ENCODE peak calls at places on chromosome 18, in seven cellular contexts. O is CD8-positive, alpha-beta T cell; P is brain microvascular endothelial cell; Z is CD4-positive, CD25-positive, alpha-beta regulatory T cell; J is left ventricle myocardium inferior; N is MM.1S; Q is K562. E is an unnamed sample. For H3K36me3, the result is how much of the 10 kb centered on the place peaks cover.

GRCh38 chr18:36281941-36282340 is 15.6 kb upstream of the FHOD3 start:
- DNase-seq in J (no peak), N (no peak), P (no peak), Q (no peak), O (no peak), Z (no peak), E (no peak)

GRCh38 chr18:63138469-63139340 is 180.9 kb downstream of the BCL2 start:
- DNase-seq in J (no peak), P (no peak), O (no peak), Q (no peak), N (peak), Z (no peak), E (no peak)

GRCh38 chr18:41391616-41392610 is 563.1 kb upstream of the PIK3C3 start:
- DNase-seq in Z (peak), Q (peak), P (peak), O (no peak), J (no peak), N (peak), E (no peak)

GRCh38 chr18:33440011-33440383 is 524 bp downstream of the CCDC178 start:
- DNase-seq in Z (no peak), P (peak), N (no peak), Q (peak), J (peak), O (no peak), E (no peak)

GRCh38 chr18:71237636-71238035 is 948.8 kb downstream of the SOCS6 start:
- DNase-seq in Q (no peak), O (no peak), Z (no peak), J (no peak), N (no peak), P (no peak), E (no peak)

GRCh38 chr18:58846325-58846724 is 18.4 kb upstream of the ZNF532 start:
- DNase-seq in J (no peak), Q (no peak), P (no peak), N (no peak), O (no peak), Z (no peak), E (no peak)

GRCh38 chr18:70331456-70332097 is 42.7 kb downstream of the SOCS6 start:
- DNase-seq in Z (no peak), P (no peak), Q (no peak), J (no peak), N (no peak), O (no peak), E (no peak)

GRCh38 chr18:63265322-63265721 is 54.2 kb downstream of the BCL2 start:
- DNase-seq in N (no peak), J (no peak), Q (no peak), P (no peak), Z (no peak), O (no peak), E (no peak)

GRCh38 chr18:14124689-14125088 is 7.5 kb downstream of the ZNF519 start:
- DNase-seq in O (no peak), P (no peak), J (no peak), N (no peak), Q (no peak), Z (no peak), E (no peak)

GRCh38 chr18:48609820-48610815 is 71.3 kb downstream of the CTIF start:
- DNase-seq in J (no peak), N (no peak), Q (no peak), Z (no peak), P (no peak), O (no peak), E (no peak)

GRCh38 chr18:70387018-70387417 is 98.2 kb downstream of the SOCS6 start:
- DNase-seq in N (no peak), P (no peak), Q (no peak), O (no peak), J (no peak), Z (no peak), E (no peak)

GRCh38 chr18:62457830-62458229 is 65.0 kb upstream of the ZCCHC2 start:
- DNase-seq in P (no peak), J (no peak), Q (no peak), Z (no peak), N (no peak), O (no peak), E (no peak)

GRCh38 chr18:4293337-4293736 is 161.8 kb downstream of the DLGAP1 start:
- DNase-seq in Q (no peak), O (no peak), J (no peak), P (no peak), N (no peak), Z (no peak), E (no peak)

GRCh38 chr18:13269599-13270011 is 51.0 kb downstream of the LDLRAD4 start:
- DNase-seq in P (no peak), Q (no peak), Z (no peak), O (no peak), J (peak), N (no peak), E (no peak)

GRCh38 chr18:58325521-58325908 is 281.5 kb downstream of the NEDD4L start:
- DNase-seq in P (no peak), Z (no peak), J (no peak), N (no peak), O (no peak), Q (no peak), E (no peak)

GRCh38 chr18:25725461-25725860 is 365.0 kb downstream of the SS18 start:
- DNase-seq in P (no peak), J (no peak), N (no peak), Z (no peak), Q (no peak), O (no peak), E (no peak)

GRCh38 chr18:48161911-48162698 is 231.6 kb upstream of the SMAD2 start:
- DNase-seq in O (no peak), P (no peak), Z (peak), N (no peak), Q (no peak), J (no peak), E (no peak)

GRCh38 chr18:13300029-13300428 is 81.5 kb downstream of the LDLRAD4 start:
- DNase-seq in Z (no peak), J (no peak), O (no peak), N (no peak), P (no peak), Q (no peak), E (no peak)

GRCh38 chr18:48818329-48819254 is 132.2 kb downstream of the SMAD7 start:
- DNase-seq in N (no peak), J (peak), Z (no peak), Q (no peak), P (no peak), O (no peak), E (no peak)

GRCh38 chr18:1094408-1094807 is 189.7 kb downstream of the ADCYAP1 start:
- DNase-seq in N (no peak), J (no peak), Z (no peak), O (no peak), Q (no peak), P (peak), E (no peak)

GRCh38 chr18:57397440-57397839 is 37.7 kb upstream of the ONECUT2 start:
- DNase-seq in J (no peak), O (no peak), N (no peak), Z (no peak), Q (no peak), P (peak), E (no peak)

GRCh38 chr18:55588001-55588875 is at the start of gene TCF4:
- DNase-seq in O (no peak), P (peak), N (peak), Z (peak), J (peak), Q (peak), E (peak)

GRCh38 chr18:40949138-40949949 is 1005.7 kb upstream of the PIK3C3 start:
- DNase-seq in Q (no peak), J (no peak), O (no peak), N (no peak), Z (no peak), P (no peak), E (no peak)

GRCh38 chr18:7084766-7085080 is 32.9 kb downstream of the LAMA1 start:
- DNase-seq in Q (no peak), Z (no peak), N (no peak), J (no peak), P (peak), O (no peak), E (no peak)

GRCh38 chr18:60070631-60071030 is 170.8 kb downstream of the PMAIP1 start:
- DNase-seq in P (no peak), Q (no peak), O (no peak), J (no peak), Z (no peak), N (no peak), E (no peak)

GRCh38 chr18:41524674-41525470 is 430.2 kb upstream of the PIK3C3 start:
- DNase-seq in Z (no peak), P (no peak), J (no peak), N (no peak), Q (no peak), O (no peak), E (no peak)

GRCh38 chr18:56469582-56469981 is 168.8 kb downstream of the TXNL1 start:
- DNase-seq in N (no peak), O (no peak), P (no peak), Q (no peak), Z (no peak), J (no peak), E (no peak)

GRCh38 chr18:59265246-59266018 is 7.8 kb downstream of the RAX start:
- DNase-seq in N (no peak), J (no peak), O (no peak), Z (peak), Q (peak), P (no peak), E (no peak)

GRCh38 chr18:13813271-13813849 is 10.6 kb upstream of the MC5R start:
- DNase-seq in Q (peak), P (peak), O (peak), J (peak), N (peak), Z (peak), E (peak)

GRCh38 chr18:45161850-45162249 is 453.4 kb upstream of the SLC14A2 start:
- DNase-seq in N (peak), O (no peak), J (no peak), P (no peak), Q (no peak), Z (no peak), E (no peak)

GRCh38 chr18:28781616-28782362 is 604.9 kb upstream of the CDH2 start:
- DNase-seq in J (no peak), Z (peak), O (no peak), Q (no peak), N (no peak), P (no peak), E (no peak)
- H3K27ac ChIP-seq in J (no peak), Z (no peak), O (no peak), Q (no peak), N (no peak), P (no peak), E (no peak)

GRCh38 chr18:8786766-8787670 is 81.7 kb downstream of the MTCL1 start:
- DNase-seq in Z (no peak), J (no peak), Q (no peak), O (no peak), P (no peak), N (no peak), E (no peak)

GRCh38 chr18:8785855-8786765 is 80.8 kb downstream of the MTCL1 start:
- DNase-seq in Q (no peak), P (no peak), J (no peak), O (no peak), Z (no peak), N (no peak), E (no peak)

GRCh38 chr18:8788503-8789429 is 83.4 kb downstream of the MTCL1 start:
- DNase-seq in J (no peak), Z (no peak), Q (no peak), P (no peak), N (no peak), O (no peak), E (no peak)

GRCh38 chr18:8785261-8785660 is 79.9 kb downstream of the MTCL1 start:
- DNase-seq in J (no peak), Z (no peak), O (no peak), N (no peak), Q (no peak), P (no peak), E (no peak)

GRCh38 chr18:8787764-8788163 is 82.4 kb downstream of the MTCL1 start:
- DNase-seq in O (no peak), Z (no peak), N (no peak), P (no peak), Q (no peak), J (no peak), E (no peak)
- H3K36me3 ChIP-seq in O (under half), Z (under half), N (under half), P (under half), Q (under half), J (under half), E (under half)

GRCh38 chr18:75840131-75840530 is 412.6 kb upstream of the SMIM21 start:
- DNase-seq in Q (no peak), J (no peak), N (no peak), O (no peak), Z (no peak), P (no peak), E (no peak)

GRCh38 chr18:75839041-75839440 is 411.5 kb upstream of the SMIM21 start:
- DNase-seq in J (no peak), Z (no peak), O (no peak), P (no peak), Q (no peak), N (no peak), E (no peak)

GRCh38 chr18:75837316-75837715 is 409.8 kb upstream of the SMIM21 start:
- DNase-seq in P (no peak), Q (no peak), J (no peak), N (no peak), Z (no peak), O (no peak), E (no peak)

GRCh38 chr18:75831960-75832359 is 404.5 kb upstream of the SMIM21 start:
- DNase-seq in O (no peak), Z (no peak), Q (no peak), J (no peak), N (no peak), P (no peak), E (no peak)

GRCh38 chr18:75836516-75836915 is 409.0 kb upstream of the SMIM21 start:
- DNase-seq in Z (no peak), J (no peak), N (no peak), Q (no peak), P (no peak), O (no peak), E (no peak)
- H3K27ac ChIP-seq in Z (no peak), J (no peak), N (no peak), Q (no peak), P (no peak), O (no peak), E (no peak)

DNA sequence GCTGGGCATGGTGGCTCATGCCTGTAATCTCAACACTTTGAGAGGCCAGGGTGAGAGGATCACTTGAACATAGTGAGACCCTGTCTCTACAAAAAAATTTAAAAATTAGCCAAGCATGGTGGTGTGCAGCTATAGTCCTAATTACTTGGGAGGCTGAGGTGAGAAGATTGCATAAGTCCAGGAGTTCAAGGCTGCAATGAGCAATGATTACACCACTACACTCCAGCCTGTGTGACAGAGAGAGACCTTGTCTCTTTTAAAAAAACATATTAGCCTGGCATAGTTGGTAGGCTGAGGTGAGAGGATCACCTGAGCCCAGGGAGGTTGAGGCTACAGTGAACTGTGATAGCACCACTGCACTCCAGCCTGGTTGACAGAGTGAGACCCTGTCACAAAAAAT is 13.7 kb downstream of the TRAPPC8 start:
- DNase-seq in Q (no peak), N (no peak), P (no peak), J (no peak), Z (no peak), O (no peak), E (no peak)
- H3K36me3 ChIP-seq in Q (half or more), N (under half), P (under half), J (half or more), Z (under half), O (under half), E (under half)

GRCh38 chr18:32237024-32237423 is 47.2 kb downstream of the MEP1B start:
- DNase-seq in P (no peak), O (no peak), J (no peak), N (no peak), Q (no peak), Z (no peak), E (no peak)

GRCh38 chr18:32243358-32243757 is 53.5 kb downstream of the MEP1B start:
- DNase-seq in N (no peak), O (no peak), P (no peak), Q (no peak), Z (no peak), J (no peak), E (no peak)

GRCh38 chr18:32242395-32242794 is 52.6 kb downstream of the MEP1B start:
- DNase-seq in Q (no peak), P (no peak), J (no peak), O (no peak), Z (no peak), N (no peak), E (no peak)

GRCh38 chr18:32238635-32239268 is 48.9 kb downstream of the MEP1B start:
- DNase-seq in N (no peak), O (no peak), J (no peak), P (no peak), Q (no peak), Z (no peak), E (no peak)
- H3K27ac ChIP-seq in N (no peak), O (no peak), J (no peak), P (no peak), Q (no peak), Z (no peak), E (no peak)

GRCh38 chr18:50636366-50637057 is 76.6 kb downstream of the MAPK4 start:
- DNase-seq in Q (no peak), J (no peak), P (no peak), N (no peak), O (no peak), Z (no peak), E (no peak)
- H3K36me3 ChIP-seq in Q (under half), J (under half), P (under half), N (under half), O (under half), Z (under half), E (under half)

GRCh38 chr18:79695269-79695668 is 15.7 kb downstream of the CTDP1 start:
- DNase-seq in J (no peak), Z (no peak), O (no peak), Q (no peak), P (peak), N (no peak), E (no peak)

GRCh38 chr18:79693561-79694205 is 14.1 kb downstream of the CTDP1 start:
- DNase-seq in O (no peak), Q (peak), J (peak), P (no peak), Z (no peak), N (no peak), E (no peak)

GRCh38 chr18:79695856-79696850 is 16.6 kb downstream of the CTDP1 start:
- DNase-seq in N (no peak), O (no peak), P (no peak), Q (no peak), J (no peak), Z (no peak), E (no peak)

GRCh38 chr18:79692886-79693285 is 13.3 kb downstream of the CTDP1 start:
- DNase-seq in O (no peak), Z (no peak), Q (no peak), P (no peak), J (no peak), N (no peak), E (no peak)

GRCh38 chr18:79694895-79695213 is 15.3 kb downstream of the CTDP1 start:
- DNase-seq in Q (no peak), O (no peak), N (no peak), Z (no peak), J (no peak), P (no peak), E (no peak)
- H3K27ac ChIP-seq in Q (no peak), O (no peak), N (no peak), Z (no peak), J (no peak), P (no peak), E (no peak)

E was measured in naive thymus-derived CD4-positive, alpha-beta T cell.